ENCODE peak calls at places on chromosomes 4 and X, in seven cellular contexts. X is Daoy; Q is activated CD4-positive, alpha-beta T cell treated with anti-CD3 and anti-CD28 coated beads, Interleukin-2, amount 50 U/mL, for 1 hour; E is H7; C is NCI-H187; B is activated effector memory CD4-positive, alpha-beta T cell treated with anti-CD3 and anti-CD28 coated beads, Interleukin-2, amount 50 U/mL, for 16 hours; T is lower lobe of right lung. G is an unnamed sample.

GRCh38 chr4:125590158-125590557 is 275.4 kb downstream of the FAT4 start:
- DNase-seq in C (no peak), X (no peak), T (no peak), B (no peak), E (no peak), Q (no peak), G (no peak)

GRCh38 chrX:136635235-136635634 is 12.7 kb upstream of the CD40LG start:
- DNase-seq in C (no peak), B (no peak), X (no peak), Q (no peak), E (no peak), T (no peak), G (no peak)

GRCh38 chr4:73864365-73864764 is 4.8 kb upstream of the CXCL1 start:
- DNase-seq in Q (no peak), T (no peak), C (no peak), X (no peak), B (no peak), E (peak), G (peak)

GRCh38 chrX:45449982-45450381 is 249.3 kb upstream of the DIPK2B start:
- DNase-seq in C (no peak), E (no peak), X (no peak), B (no peak), Q (no peak), T (no peak), G (no peak)

GRCh38 chr4:186666750-186667149 is 56.9 kb downstream of the FAT1 start:
- DNase-seq in E (no peak), X (no peak), T (no peak), Q (no peak), B (no peak), C (no peak), G (no peak)

GRCh38 chr4:148986951-148987350 is 544.7 kb upstream of the NR3C2 start:
- DNase-seq in C (no peak), E (no peak), Q (no peak), T (no peak), B (no peak), X (no peak), G (no peak)

GRCh38 chr4:5238106-5238505 is 186.8 kb downstream of the STK32B start:
- DNase-seq in E (no peak), X (peak), C (no peak), Q (no peak), B (no peak), T (no peak), G (no peak)

GRCh38 chr4:1092983-1093361 is 20.4 kb downstream of the RNF212 start:
- DNase-seq in X (no peak), E (no peak), B (no peak), Q (no peak), C (no peak), T (no peak), G (no peak)

GRCh38 chrX:47244676-47245075 is 11.9 kb downstream of the USP11 start:
- DNase-seq in E (no peak), Q (no peak), B (no peak), X (no peak), C (no peak), T (no peak), G (no peak)

GRCh38 chr4:1010522-1011021 is 854 bp upstream of the FGFRL1 start:
- DNase-seq in B (peak), Q (peak), T (peak), X (peak), E (no peak), C (no peak), G (no peak)

G was measured in NCI-H1436 treated with DMSO at 0.1 percent for 48 hours.